ENCODE peak calls at places on chromosomes 13 and 19, in nine cellular contexts. B is activated naive CD4-positive, alpha-beta T cell; H is C1 segment of cervical spinal cord; J is mesothelial cell of epicardium; P is NCI-H1092; Y is stomach; Q is HEK293T; A is astrocyte; U is Right ventricle myocardium superior. I is an unnamed sample.

GRCh38 chr13:43036386-43037220 is 13.2 kb downstream of the DNAJC15 start:
- DNase-seq in B (no peak), H (peak), J (no peak), P (no peak), Y (no peak), Q (no peak), A (no peak), U (peak), I (peak)

GRCh38 chr13:94609196-94609595 is 7.5 kb downstream of the GPR180 start:
- DNase-seq in B (no peak), H (no peak), J (no peak), P (no peak), Y (no peak), Q (no peak), A (no peak), U (no peak), I (no peak)

GRCh38 chr13:109348514-109349340 is 437.7 kb downstream of the IRS2 start:
- DNase-seq in B (no peak), H (no peak), J (no peak), P (no peak), Y (no peak), Q (no peak), A (peak), U (no peak), I (no peak)

GRCh38 chr13:43303040-43303729 is 279.8 kb downstream of the DNAJC15 start:
- DNase-seq in B (no peak), H (peak), J (peak), P (peak), Y (peak), Q (peak), A (peak), U (peak), I (no peak)

GRCh38 chr19:54164369-54165068 is 5.0 kb upstream of the LENG1 start:
- DNase-seq in B (no peak), H (no peak), J (peak), P (no peak), Y (peak), Q (peak), A (peak), U (no peak), I (peak)

GRCh38 chr13:66660013-66660804 is 569.9 kb downstream of the PCDH9 start:
- DNase-seq in B (no peak), H (no peak), J (no peak), P (no peak), Y (no peak), Q (peak), A (peak), U (no peak), I (no peak)

GRCh38 chr19:16263115-16263839 is 61.3 kb upstream of the KLF2 start:
- DNase-seq in B (no peak), H (no peak), J (no peak), P (no peak), Y (no peak), Q (no peak), A (no peak), U (no peak), I (no peak)

GRCh38 chr13:106260352-106260751 is 275.1 kb downstream of the EFNB2 start:
- DNase-seq in B (no peak), H (no peak), J (no peak), P (no peak), Y (no peak), Q (no peak), A (no peak), U (no peak), I (peak)

I was measured in upper lobe of left lung.